ENCODE peak calls at places on chromosomes 6 and 20, in eight cellular contexts. R, X, M, O, F, L, Q and U are unnamed samples.

GRCh38 chr6:163438940-163439335 is 24.4 kb downstream of the QKI start:
- DNase-seq in R (no peak), X (no peak), M (no peak), O (no peak), F (peak), L (peak), Q (peak), U (no peak)

GRCh38 chr20:21643417-21643816 is 62.0 kb upstream of the PAX1 start:
- DNase-seq in R (no peak), X (peak), M (no peak), O (no peak), F (no peak), L (no peak), Q (no peak), U (no peak)

GRCh38 chr6:18491303-18492090 is 104.3 kb downstream of the RNF144B start:
- DNase-seq in R (no peak), X (peak), M (no peak), O (no peak), F (no peak), L (no peak), Q (no peak), U (peak)

GRCh38 chr6:49906511-49906910 is 40.2 kb upstream of the CRISP1 start:
- DNase-seq in R (no peak), X (no peak), M (peak), O (no peak), F (no peak), L (no peak), Q (peak), U (no peak)

GRCh38 chr6:136609878-136610706 is 59.9 kb upstream of the MAP7 start:
- DNase-seq in R (no peak), X (peak), M (peak), O (peak), F (peak), L (no peak), Q (peak), U (peak)

GRCh38 chr20:17621229-17621968 is 51.5 kb downstream of the DSTN start:
- DNase-seq in R (no peak), X (no peak), M (no peak), O (no peak), F (no peak), L (no peak), Q (no peak), U (no peak)

GRCh38 chr20:36548006-36548315 is 6.6 kb downstream of the MYL9 start:
- DNase-seq in R (peak), X (no peak), M (no peak), O (no peak), F (peak), L (no peak), Q (no peak), U (no peak)

GRCh38 chr6:98947411-98948292 is at the start of gene FBXL4:
- DNase-seq in R (peak), X (peak), M (peak), O (peak), F (peak), L (peak), Q (peak), U (peak)

GRCh38 chr20:63128956-63129355 is 87.0 kb downstream of the YTHDF1 start:
- DNase-seq in R (no peak), X (no peak), M (no peak), O (no peak), F (no peak), L (no peak), Q (no peak), U (no peak)

GRCh38 chr6:56719310-56719709 is 76.6 kb upstream of the DST start:
- DNase-seq in R (no peak), X (no peak), M (no peak), O (peak), F (peak), L (no peak), Q (peak), U (peak)

GRCh38 chr6:42239736-42240375 is 22.2 kb upstream of the MRPS10 start:
- DNase-seq in R (no peak), X (peak), M (peak), O (no peak), F (no peak), L (no peak), Q (peak), U (peak)

GRCh38 chr6:47360388-47360787 is 50.7 kb upstream of the TNFRSF21 start:
- DNase-seq in R (no peak), X (no peak), M (no peak), O (no peak), F (no peak), L (no peak), Q (no peak), U (no peak)

GRCh38 chr20:33518071-33518470 is 28.2 kb downstream of the CBFA2T2 start:
- DNase-seq in R (peak), X (peak), M (peak), O (peak), F (no peak), L (no peak), Q (peak), U (peak)

GRCh38 chr6:129766959-129767728 is 57.2 kb upstream of the ARHGAP18 start:
- DNase-seq in R (peak), X (peak), M (peak), O (peak), F (no peak), L (peak), Q (peak), U (peak)

GRCh38 chr6:105646391-105646867 is 243.5 kb upstream of the PREP start:
- DNase-seq in R (no peak), X (peak), M (no peak), O (no peak), F (no peak), L (peak), Q (peak), U (peak)

GRCh38 chr20:7772376-7772775 is 167.9 kb downstream of the HAO1 start:
- DNase-seq in R (no peak), X (peak), M (peak), O (peak), F (no peak), L (no peak), Q (peak), U (peak)

GRCh38 chr6:128822271-128822670 is 60.7 kb upstream of the LAMA2 start:
- DNase-seq in R (no peak), X (no peak), M (peak), O (no peak), F (no peak), L (no peak), Q (peak), U (peak)

GRCh38 chr6:5728726-5729434 is 277.8 kb downstream of the NRN1 start:
- DNase-seq in R (no peak), X (peak), M (no peak), O (peak), F (no peak), L (no peak), Q (peak), U (peak)

GRCh38 chr6:112501705-112502104 is 154.6 kb downstream of the RFPL4B start:
- DNase-seq in R (peak), X (no peak), M (peak), O (peak), F (no peak), L (no peak), Q (no peak), U (peak)

GRCh38 chr20:1646975-1647431 is 10.6 kb downstream of the SIRPG start:
- DNase-seq in R (no peak), X (no peak), M (no peak), O (no peak), F (no peak), L (no peak), Q (no peak), U (no peak)

GRCh38 chr6:31446481-31446880 is 43.1 kb downstream of the MICA start:
- DNase-seq in R (no peak), X (no peak), M (no peak), O (no peak), F (no peak), L (no peak), Q (peak), U (peak)

GRCh38 chr6:7104752-7105151 is 3.0 kb upstream of the RREB1 start:
- DNase-seq in R (no peak), X (no peak), M (no peak), O (no peak), F (no peak), L (no peak), Q (no peak), U (no peak)

GRCh38 chr6:90219168-90219985 is 77.3 kb downstream of the BACH2 start:
- DNase-seq in R (peak), X (no peak), M (peak), O (peak), F (no peak), L (peak), Q (peak), U (peak)

GRCh38 chr20:46283426-46283825 is 24.9 kb downstream of the CDH22 start:
- DNase-seq in R (no peak), X (peak), M (no peak), O (no peak), F (no peak), L (no peak), Q (no peak), U (no peak)

GRCh38 chr6:14795451-14795850 is 450.4 kb upstream of the JARID2 start:
- DNase-seq in R (no peak), X (no peak), M (no peak), O (no peak), F (no peak), L (no peak), Q (no peak), U (no peak)

GRCh38 chr6:156406099-156406498 is 371.1 kb upstream of the ARID1B start:
- DNase-seq in R (peak), X (no peak), M (no peak), O (no peak), F (no peak), L (no peak), Q (no peak), U (no peak)

GRCh38 chr20:56373942-56374341 is 15.2 kb downstream of the FAM210B start:
- DNase-seq in R (no peak), X (peak), M (peak), O (peak), F (peak), L (no peak), Q (peak), U (peak)

GRCh38 chr6:30682181-30683117 is 4.0 kb downstream of the PPP1R18 start:
- DNase-seq in R (peak), X (peak), M (peak), O (peak), F (peak), L (peak), Q (peak), U (peak)

GRCh38 chr6:27829453-27830211 is 82.6 kb downstream of the OR2B2 start:
- DNase-seq in R (no peak), X (peak), M (no peak), O (no peak), F (peak), L (no peak), Q (peak), U (no peak)

GRCh38 chr6:34855463-34855862 is 32.4 kb downstream of the TAF11 start:
- DNase-seq in R (no peak), X (no peak), M (no peak), O (no peak), F (no peak), L (no peak), Q (no peak), U (no peak)

GRCh38 chr20:41411458-41411857 is 44.8 kb upstream of the EMILIN3 start:
- DNase-seq in R (peak), X (peak), M (peak), O (peak), F (no peak), L (no peak), Q (peak), U (peak)

DNA sequence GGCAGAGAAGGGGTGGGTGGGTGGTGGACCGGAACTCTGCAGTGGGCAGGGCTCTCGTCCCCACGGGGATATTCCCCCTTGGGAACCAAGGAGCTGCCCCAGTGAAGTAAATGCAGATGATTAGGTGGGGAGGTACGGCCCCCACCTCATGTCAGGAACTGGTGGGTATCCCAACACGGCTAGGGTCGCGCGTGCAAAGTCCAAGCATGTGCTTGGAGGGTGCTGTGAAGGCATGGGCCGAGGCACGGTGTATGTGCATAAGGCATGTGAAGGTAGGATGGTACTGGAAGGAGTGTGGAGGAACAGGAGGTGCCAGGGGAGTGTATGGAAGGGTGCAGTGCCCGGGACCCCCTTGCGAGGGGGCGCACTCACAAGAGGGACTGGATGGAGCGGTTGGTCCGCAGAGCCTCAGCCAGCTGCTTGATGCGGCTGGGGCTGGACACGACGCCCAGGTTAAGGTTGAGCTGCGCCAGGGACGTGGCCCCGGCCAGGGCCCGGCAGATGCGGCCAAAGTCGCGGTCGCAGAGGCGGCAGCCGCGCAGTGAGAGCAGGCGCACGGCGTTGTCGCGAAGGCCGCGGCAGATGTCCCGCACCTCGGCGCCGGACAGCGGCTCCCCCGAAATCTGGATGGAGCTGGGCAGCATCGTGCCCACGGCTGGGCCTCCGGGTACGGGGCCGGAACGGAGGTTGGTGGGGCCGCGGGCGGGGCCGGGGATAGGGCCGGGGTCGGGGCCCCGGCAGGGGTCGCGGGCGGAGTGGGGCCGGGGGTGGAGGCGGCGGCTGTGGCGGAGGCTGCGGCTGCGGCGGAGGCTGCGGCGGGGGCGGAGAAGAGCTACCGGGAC is 783 bp downstream of the LRRC73 start:
- DNase-seq in R (peak), X (no peak), M (no peak), O (no peak), F (no peak), L (no peak), Q (peak), U (no peak)
- TF ChIP-seq EZH2 in R (peak), X (no peak), M (no peak), O (no peak), F (no peak), L (no peak), Q (no peak), U (peak)

GRCh38 chr6:166485651-166486535 is 100.6 kb downstream of the RAMACL start:
- DNase-seq in R (no peak), X (no peak), M (no peak), O (no peak), F (no peak), L (no peak), Q (no peak), U (no peak)

GRCh38 chr6:166488701-166489100 is 97.8 kb downstream of the RAMACL start:
- DNase-seq in R (no peak), X (no peak), M (no peak), O (no peak), F (no peak), L (no peak), Q (no peak), U (no peak)

GRCh38 chr6:166488081-166488685 is 98.3 kb downstream of the RAMACL start:
- DNase-seq in R (peak), X (no peak), M (peak), O (peak), F (no peak), L (peak), Q (peak), U (no peak)

GRCh38 chr6:166486536-166486880 is 100.0 kb downstream of the RAMACL start:
- DNase-seq in R (no peak), X (no peak), M (no peak), O (no peak), F (no peak), L (no peak), Q (no peak), U (no peak)

GRCh38 chr6:166487148-166487547 is 99.3 kb downstream of the RAMACL start:
- DNase-seq in R (no peak), X (no peak), M (no peak), O (no peak), F (no peak), L (no peak), Q (no peak), U (no peak)
- H3K4me2 ChIP-seq in R (no peak), X (no peak), M (no peak), O (no peak), F (no peak), L (peak), Q (no peak), U (no peak)

DNA sequence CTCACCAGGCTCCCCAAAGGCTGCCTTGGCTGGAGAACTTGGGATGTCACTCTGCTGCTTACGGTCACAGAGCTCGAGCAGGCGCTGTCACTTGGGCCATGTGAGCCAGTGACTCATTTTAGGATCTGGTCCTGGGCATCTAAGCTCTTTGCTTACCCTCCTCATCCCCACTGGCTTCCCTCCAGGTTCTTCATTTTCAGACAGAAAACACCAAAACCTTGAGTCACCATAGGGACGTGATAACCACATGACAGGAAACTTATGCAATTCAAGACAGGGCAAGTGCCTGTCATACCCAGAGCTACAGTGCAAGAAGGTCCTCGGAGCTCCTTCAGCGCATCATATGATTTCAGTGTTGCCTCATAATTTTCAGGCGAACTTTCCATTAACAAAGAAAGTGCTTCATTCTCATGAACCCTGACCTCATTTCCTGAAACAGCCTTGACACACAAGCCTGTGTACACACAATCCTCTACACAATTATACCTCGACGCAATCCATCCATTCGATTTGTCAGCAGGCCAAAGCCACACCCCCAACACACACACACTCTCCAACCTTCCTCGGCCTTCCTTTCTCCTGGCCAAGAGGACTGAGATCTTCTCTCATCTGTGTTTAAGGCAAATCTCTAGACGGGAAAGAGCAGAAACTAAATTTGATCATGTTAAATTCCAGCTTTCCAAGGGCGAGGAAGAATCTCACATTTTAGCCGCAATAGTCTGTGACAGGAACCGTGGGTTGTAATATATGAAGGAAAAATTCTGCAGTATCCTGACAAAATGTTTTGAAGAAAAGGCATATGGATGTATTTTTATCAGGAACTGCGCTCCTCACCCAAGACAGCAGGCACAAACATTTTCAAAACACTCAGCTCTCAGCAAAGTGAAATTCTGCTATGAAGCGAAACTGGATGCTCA is 25.3 kb downstream of the TBC1D7 start:
- DNase-seq in R (no peak), X (peak), M (peak), O (peak), F (peak), L (no peak), Q (peak), U (peak)
- H3K9ac ChIP-seq in R (no peak), X (no peak), M (peak), O (peak), F (no peak), L (no peak), Q (peak), U (peak)

GRCh38 chr6:1382331-1382882 is 7.0 kb upstream of the FOXF2 start:
- DNase-seq in R (no peak), X (no peak), M (peak), O (no peak), F (no peak), L (no peak), Q (no peak), U (no peak)
- TF ChIP-seq EZH2 in R (peak), X (no peak), M (no peak), O (peak), F (no peak), L (no peak), Q (no peak), U (no peak)

DNA sequence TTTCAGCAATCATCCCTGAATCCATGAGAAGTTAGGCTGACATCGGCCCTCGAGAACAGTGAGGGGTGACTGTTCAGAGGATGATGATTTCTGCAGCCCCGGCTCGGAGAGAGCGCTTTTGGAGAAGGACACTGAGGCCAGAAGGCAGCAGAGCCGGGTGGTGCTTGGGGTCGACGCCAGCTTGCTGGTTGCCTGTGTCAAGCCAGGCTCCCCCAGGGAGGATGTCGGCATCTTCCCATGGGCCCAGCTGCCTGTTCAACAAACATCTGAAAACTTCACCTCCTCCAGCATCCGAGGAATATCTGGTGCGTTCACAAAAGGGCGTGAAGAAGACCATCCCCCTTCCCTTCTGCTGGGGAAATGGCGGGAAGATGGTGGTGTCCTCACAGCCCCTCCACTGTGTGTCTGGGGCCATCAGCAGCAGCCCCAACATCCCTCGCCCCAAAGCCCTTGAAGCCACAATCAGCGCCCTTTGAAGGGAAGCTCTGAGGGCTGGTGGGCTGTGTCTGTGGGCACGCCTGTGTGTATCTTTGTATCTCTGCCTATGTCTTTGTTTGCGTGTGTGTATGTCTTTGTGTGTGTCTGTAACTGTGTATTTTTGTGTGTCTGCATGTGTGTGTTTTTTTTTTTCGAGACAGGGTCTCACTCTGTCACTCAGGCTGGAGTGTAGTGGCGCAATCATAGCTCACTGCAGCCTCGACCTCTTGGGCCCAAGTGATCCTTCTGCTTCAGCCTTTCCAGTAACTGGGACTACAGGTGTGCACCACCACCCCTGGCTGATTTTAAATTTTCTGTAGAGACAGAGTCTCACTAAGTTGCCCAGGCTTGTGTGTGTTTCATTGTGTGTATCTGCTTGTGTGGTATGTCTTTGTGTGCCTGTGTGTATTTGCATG is 97.9 kb downstream of the SULF2 start:
- DNase-seq in R (no peak), X (no peak), M (no peak), O (no peak), F (no peak), L (no peak), Q (no peak), U (no peak)
- H3K4me2 ChIP-seq in R (no peak), X (no peak), M (no peak), O (no peak), F (no peak), L (no peak), Q (no peak), U (peak)

GRCh38 chr6:36725581-36725980 is 28.0 kb downstream of the RAB44 start:
- DNase-seq in R (no peak), X (no peak), M (no peak), O (no peak), F (no peak), L (no peak), Q (no peak), U (no peak)

GRCh38 chr6:36722365-36722764 is 24.7 kb downstream of the RAB44 start:
- DNase-seq in R (no peak), X (no peak), M (no peak), O (no peak), F (no peak), L (no peak), Q (no peak), U (no peak)

GRCh38 chr6:36727491-36728021 is 29.9 kb downstream of the RAB44 start:
- DNase-seq in R (no peak), X (peak), M (no peak), O (no peak), F (no peak), L (peak), Q (peak), U (peak)

GRCh38 chr6:36722879-36723278 is 25.3 kb downstream of the RAB44 start:
- DNase-seq in R (no peak), X (peak), M (no peak), O (no peak), F (no peak), L (no peak), Q (no peak), U (no peak)

GRCh38 chr6:36724514-36725385 is 27.1 kb downstream of the RAB44 start:
- DNase-seq in R (peak), X (peak), M (peak), O (peak), F (peak), L (peak), Q (peak), U (peak)
- H3K9ac ChIP-seq in R (no peak), X (no peak), M (no peak), O (no peak), F (no peak), L (no peak), Q (no peak), U (no peak)